ENCODE peak calls at places on chromosome 18, in six cellular contexts. G is PC-3; J is astrocyte; S is ascending aorta; C is effector memory CD4-positive, alpha-beta T cell; K is hepatocyte. M is an unnamed sample.

GRCh38 chr18:32372047-32372380 is 98.7 kb downstream of the GAREM1 start:
- DNase-seq in G (no peak), J (no peak), S (no peak), C (no peak), K (no peak), M (no peak)

GRCh38 chr18:22185723-22186386 is 16.5 kb downstream of the GATA6 start:
- DNase-seq in G (no peak), J (no peak), S (no peak), C (no peak), K (no peak), M (no peak)

GRCh38 chr18:75828379-75828778 is 400.9 kb upstream of the SMIM21 start:
- DNase-seq in G (no peak), J (no peak), S (no peak), C (no peak), K (no peak), M (no peak)

GRCh38 chr18:57737661-57738060 is 65.5 kb downstream of the ATP8B1 start:
- DNase-seq in G (peak; percentile 77), J (peak; percentile 98), S (peak; percentile 93), C (no peak), K (peak; percentile 87), M (no peak)

GRCh38 chr18:59272971-59273935 is at the start of gene RAX:
- DNase-seq in G (no peak), J (no peak), S (no peak), C (no peak), K (peak; percentile 50), M (peak; percentile 96)

GRCh38 chr18:68417166-68417776 is 297.6 kb downstream of the TMX3 start:
- DNase-seq in G (no peak), J (no peak), S (no peak), C (no peak), K (no peak), M (no peak)

GRCh38 chr18:43662657-43663056 is 385.4 kb upstream of the SYT4 start:
- DNase-seq in G (peak; percentile 38), J (peak; percentile 91), S (no peak), C (no peak), K (peak; percentile 21), M (no peak)

GRCh38 chr18:22701795-22702194 is 231.3 kb upstream of the RBBP8 start:
- DNase-seq in G (no peak), J (no peak), S (no peak), C (no peak), K (no peak), M (no peak)

GRCh38 chr18:59052965-59053960 is 86.4 kb upstream of the SEC11C start:
- DNase-seq in G (peak; percentile 57), J (peak; percentile 67), S (peak; percentile 62), C (no peak), K (no peak), M (no peak)

DNA sequence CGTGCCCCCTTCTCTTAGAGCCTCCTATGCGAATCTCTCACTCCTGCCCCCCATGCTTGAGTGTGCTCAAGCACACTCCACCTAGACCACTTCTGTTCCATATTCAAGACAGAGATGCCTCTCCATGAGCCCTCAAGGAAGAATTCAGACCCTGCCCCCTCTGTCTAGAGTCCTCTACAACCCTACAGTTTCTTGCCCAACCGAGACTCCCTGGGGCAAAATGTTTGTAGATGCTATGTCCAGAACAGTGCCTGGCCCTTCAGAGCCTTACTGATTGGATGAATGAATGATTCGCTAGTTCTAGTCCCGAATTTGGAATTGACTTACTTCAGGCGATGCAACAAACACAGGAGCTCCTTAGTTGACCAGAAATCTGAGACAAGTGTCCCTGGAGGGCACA is 8.7 kb downstream of the APCDD1 start:
- DNase-seq in G (no peak), J (no peak), S (no peak), C (no peak), K (no peak), M (no peak)
- H3K4me1 ChIP-seq in G (no peaks in the 10 kb centered on the region), J (no peaks in the 10 kb centered on the region), S (no peaks in the 10 kb centered on the region), C (no peaks in the 10 kb centered on the region), K (peaks cover 7% of the 10 kb centered on the region), M (no peaks in the 10 kb centered on the region)

GRCh38 chr18:62758591-62758990 is 43.2 kb downstream of the PHLPP1 start:
- DNase-seq in G (no peak), J (no peak), S (no peak), C (no peak), K (no peak), M (no peak)
- H3K4me1 ChIP-seq in G (peaks cover 61% of the 10 kb centered on the region), J (peaks cover 16% of the 10 kb centered on the region), S (no peaks in the 10 kb centered on the region), C (no peaks in the 10 kb centered on the region), K (no peaks in the 10 kb centered on the region), M (peaks cover 69% of the 10 kb centered on the region)

GRCh38 chr18:6210349-6211173 is 204.2 kb downstream of the L3MBTL4 start:
- DNase-seq in G (no peak), J (no peak), S (no peak), C (no peak), K (peak; percentile 57), M (no peak)
- H3K4me1 ChIP-seq in G (no peaks in the 10 kb centered on the region), J (no peaks in the 10 kb centered on the region), S (no peaks in the 10 kb centered on the region), C (no peaks in the 10 kb centered on the region), K (peaks cover 6% of the 10 kb centered on the region), M (no peaks in the 10 kb centered on the region)

DNA sequence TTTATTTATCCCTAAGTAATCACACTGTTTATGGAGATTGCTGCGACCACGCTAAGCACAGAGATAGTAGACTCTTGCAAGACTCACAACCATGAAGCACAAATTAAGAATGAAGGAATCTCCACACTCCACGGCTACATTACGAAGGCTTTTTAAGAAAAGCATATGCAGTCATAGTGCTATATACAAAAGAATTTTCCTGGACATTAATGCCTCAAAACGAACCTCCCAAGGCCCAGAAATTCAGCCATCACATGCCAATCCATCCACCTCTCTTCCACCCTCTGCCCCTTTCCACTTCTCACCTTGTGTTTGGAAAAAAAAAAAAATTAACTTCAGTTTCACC is 186.7 kb downstream of the TCF4 start:
- DNase-seq in G (no peak), J (peak; percentile 35), S (no peak), C (no peak), K (no peak), M (no peak)
- H3K4me1 ChIP-seq in G (peaks cover 12% of the 10 kb centered on the region), J (peaks cover 45% of the 10 kb centered on the region), S (no peaks in the 10 kb centered on the region), C (no peaks in the 10 kb centered on the region), K (peaks cover 11% of the 10 kb centered on the region), M (peaks cover 61% of the 10 kb centered on the region)

GRCh38 chr18:11323359-11323819 is 174.0 kb upstream of the PIEZO2 start:
- DNase-seq in G (peak; percentile 12), J (peak; percentile 78), S (no peak), C (no peak), K (peak; percentile 68), M (no peak)

GRCh38 chr18:11324510-11324909 is 175.1 kb upstream of the PIEZO2 start:
- DNase-seq in G (no peak), J (no peak), S (no peak), C (no peak), K (no peak), M (no peak)

GRCh38 chr18:11322716-11323115 is 173.3 kb upstream of the PIEZO2 start:
- DNase-seq in G (no peak), J (no peak), S (no peak), C (no peak), K (no peak), M (no peak)

GRCh38 chr18:11320981-11321380 is 171.6 kb upstream of the PIEZO2 start:
- DNase-seq in G (peak; percentile 52), J (peak; percentile 78), S (no peak), C (no peak), K (no peak), M (no peak)

DNA sequence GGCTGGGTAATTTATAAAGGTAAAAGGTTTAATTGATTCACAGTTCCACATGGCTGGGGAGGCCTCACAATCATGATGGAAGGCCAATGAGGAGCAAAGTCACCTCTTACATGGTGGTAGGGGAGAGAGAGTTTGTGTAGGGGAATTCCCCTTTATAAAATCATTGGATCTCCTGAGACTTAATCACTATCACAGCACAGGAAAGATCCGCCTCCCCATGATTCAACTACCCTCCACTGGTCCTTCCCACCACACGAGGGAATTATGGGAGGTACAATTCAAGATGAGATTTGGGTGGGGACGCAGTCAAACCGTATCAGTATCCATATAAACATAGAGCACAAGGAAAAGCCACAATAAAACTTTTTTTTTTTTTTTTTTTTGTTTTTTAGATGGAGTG is 172.6 kb upstream of the PIEZO2 start:
- DNase-seq in G (no peak), J (no peak), S (no peak), C (no peak), K (no peak), M (no peak)
- H3K4me1 ChIP-seq in G (peaks cover 21% of the 10 kb centered on the region), J (peaks cover 47% of the 10 kb centered on the region), S (no peaks in the 10 kb centered on the region), C (no peaks in the 10 kb centered on the region), K (peaks cover 6% of the 10 kb centered on the region), M (no peaks in the 10 kb centered on the region)

GRCh38 chr18:74613390-74613789 is 15.7 kb downstream of the ZNF407 start:
- DNase-seq in G (no peak), J (no peak), S (no peak), C (no peak), K (no peak), M (no peak)

GRCh38 chr18:74622079-74622478 is 24.4 kb downstream of the ZNF407 start:
- DNase-seq in G (no peak), J (no peak), S (no peak), C (no peak), K (no peak), M (no peak)

GRCh38 chr18:74617486-74617885 is 19.8 kb downstream of the ZNF407 start:
- DNase-seq in G (no peak), J (no peak), S (no peak), C (no peak), K (no peak), M (no peak)

GRCh38 chr18:74611791-74612190 is 14.1 kb downstream of the ZNF407 start:
- DNase-seq in G (no peak), J (no peak), S (no peak), C (no peak), K (no peak), M (no peak)

DNA sequence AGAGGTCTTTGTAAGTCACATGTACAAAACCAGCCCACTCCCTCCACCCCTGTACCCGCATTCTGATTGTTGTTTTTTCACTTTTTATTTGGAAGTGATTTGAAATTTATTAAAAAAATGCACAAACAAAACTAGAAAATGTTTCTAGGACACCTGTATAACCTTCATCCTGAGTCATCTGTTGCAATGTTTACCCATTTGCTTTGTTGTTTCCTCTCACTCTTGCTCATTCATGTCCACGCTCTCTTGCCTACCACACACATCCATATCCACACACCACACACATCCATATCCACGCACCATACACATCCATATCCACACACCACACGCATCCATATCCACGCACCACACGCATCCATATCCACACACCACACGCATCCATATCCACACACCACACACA is 18.8 kb downstream of the ZNF407 start:
- DNase-seq in G (peak; percentile 60), J (no peak), S (no peak), C (no peak), K (no peak), M (no peak)
- H3K4me1 ChIP-seq in G (peaks cover 26% of the 10 kb centered on the region), J (no peaks in the 10 kb centered on the region), S (no peaks in the 10 kb centered on the region), C (no peaks in the 10 kb centered on the region), K (no peaks in the 10 kb centered on the region), M (no peaks in the 10 kb centered on the region)